ENCODE peak calls at places on chromosomes 16 and 17, in four cellular contexts. L is prostate gland, Y is right lobe of liver, G is Peyer's patch. B is an unnamed sample.

GRCh38 chr17:20267459-20267842 is 199.9 kb downstream of the LGALS9B start:
- DNase-seq in L (no peak), Y (no peak), G (no peak), B (peak; percentile 17)

GRCh38 chr17:49901460-49902331 is 53.8 kb upstream of the TAC4 start:
- DNase-seq in L (no peak), Y (no peak), G (no peak), B (no peak)

GRCh38 chr17:79992657-79993389 is 42.8 kb downstream of the TBC1D16 start:
- DNase-seq in L (no peak), Y (no peak), G (no peak), B (peak; percentile 47)

GRCh38 chr17:72357764-72358365 is 237.0 kb downstream of the SOX9 start:
- DNase-seq in L (no peak), Y (no peak), G (no peak), B (no peak)

GRCh38 chr17:80441133-80441578 is 26.2 kb downstream of the ENDOV start:
- DNase-seq in L (no peak), Y (no peak), G (no peak), B (no peak)

GRCh38 chr17:83012873-83013778 is 66.3 kb upstream of the METRNL start:
- DNase-seq in L (no peak), Y (no peak), G (no peak), B (no peak)

GRCh38 chr17:65219124-65219523 is 82.0 kb downstream of the RGS9 start:
- DNase-seq in L (no peak), Y (no peak), G (no peak), B (no peak)

GRCh38 chr17:1485311-1485747 is 7.2 kb downstream of the MYO1C start:
- DNase-seq in L (no peak), Y (peak; percentile 56), G (peak; percentile 74), B (peak; percentile 64)

GRCh38 chr16:11064846-11065245 is 120.5 kb downstream of the CLEC16A start:
- DNase-seq in L (no peak), Y (no peak), G (peak; percentile 19), B (no peak)

GRCh38 chr17:49361129-49361901 is 735 bp downstream of the ZNF652 start:
- DNase-seq in L (peak; percentile 36), Y (peak; percentile 49), G (peak; percentile 94), B (peak; percentile 21)

GRCh38 chr16:85863384-85863774 is 35.6 kb upstream of the IRF8 start:
- DNase-seq in L (no peak), Y (no peak), G (no peak), B (no peak)

GRCh38 chr17:12719948-12720347 is 54.3 kb downstream of the MYOCD start:
- DNase-seq in L (no peak), Y (no peak), G (no peak), B (no peak)

GRCh38 chr17:51298508-51299371 is 38.4 kb downstream of the UTP18 start:
- DNase-seq in L (no peak), Y (no peak), G (no peak), B (no peak)

GRCh38 chr16:3065069-3065741 is at the start of gene IL32:
- DNase-seq in L (no peak), Y (peak; percentile 87), G (peak; percentile 91), B (peak; percentile 78)

GRCh38 chr16:13139661-13140241 is 238.4 kb downstream of the SHISA9 start:
- DNase-seq in L (no peak), Y (no peak), G (no peak), B (no peak)

GRCh38 chr17:43219001-43219400 is 7.3 kb downstream of the TMEM106A start:
- DNase-seq in L (no peak), Y (no peak), G (no peak), B (no peak)

GRCh38 chr16:11058820-11059219 is 114.5 kb downstream of the CLEC16A start:
- DNase-seq in L (no peak), Y (no peak), G (peak; percentile 31), B (no peak)

GRCh38 chr16:54324716-54325115 is 38.1 kb upstream of the IRX3 start:
- DNase-seq in L (no peak), Y (no peak), G (no peak), B (no peak)

GRCh38 chr17:29004081-29004692 is 1.6 kb downstream of the SEZ6 start:
- DNase-seq in L (no peak), Y (no peak), G (no peak), B (no peak)

GRCh38 chr16:52581530-52581929 is 34.6 kb upstream of the TOX3 start:
- DNase-seq in L (no peak), Y (no peak), G (no peak), B (no peak)

GRCh38 chr17:18184143-18185007 is 747 bp downstream of the ALKBH5 start:
- DNase-seq in L (peak; percentile 27), Y (peak; percentile 61), G (peak; percentile 82), B (peak; percentile 72)

GRCh38 chr16:8686031-8686621 is 11.7 kb downstream of the ABAT start:
- DNase-seq in L (peak; percentile 37), Y (peak; percentile 42), G (no peak), B (no peak)

GRCh38 chr17:3852561-3852960 is 6.5 kb upstream of the NCBP3 start:
- DNase-seq in L (no peak), Y (no peak), G (no peak), B (no peak)

GRCh38 chr16:12675852-12676251 is 127.8 kb downstream of the CPPED1 start:
- DNase-seq in L (no peak), Y (no peak), G (no peak), B (no peak)

GRCh38 chr17:77096570-77097214 is 44.1 kb upstream of the SEC14L1 start:
- DNase-seq in L (peak; percentile 43), Y (no peak), G (no peak), B (peak; percentile 48)

GRCh38 chr16:68289621-68290329 is 21.0 kb downstream of the SLC7A6OS start:
- DNase-seq in L (no peak), Y (no peak), G (peak; percentile 72), B (no peak)

GRCh38 chr16:81817296-81817695 is 38.2 kb downstream of the PLCG2 start:
- DNase-seq in L (no peak), Y (no peak), G (peak; percentile 59), B (no peak)

GRCh38 chr16:7185689-7186088 is 147.0 kb upstream of the RBFOX1 start:
- DNase-seq in L (no peak), Y (no peak), G (no peak), B (no peak)

GRCh38 chr17:19403021-19403420 is 8.0 kb upstream of the RNF112 start:
- DNase-seq in L (no peak), Y (no peak), G (no peak), B (no peak)

GRCh38 chr16:87156195-87156594 is 161.0 kb downstream of the C16orf95 start:
- DNase-seq in L (no peak), Y (no peak), G (no peak), B (no peak)

GRCh38 chr16:87149051-87149450 is 168.1 kb downstream of the C16orf95 start:
- DNase-seq in L (no peak), Y (no peak), G (no peak), B (no peak)

GRCh38 chr16:87150359-87151280 is 166.6 kb downstream of the C16orf95 start:
- DNase-seq in L (no peak), Y (no peak), G (no peak), B (no peak)

GRCh38 chr16:87153326-87153725 is 163.9 kb downstream of the C16orf95 start:
- DNase-seq in L (no peak), Y (no peak), G (no peak), B (no peak)

DNA sequence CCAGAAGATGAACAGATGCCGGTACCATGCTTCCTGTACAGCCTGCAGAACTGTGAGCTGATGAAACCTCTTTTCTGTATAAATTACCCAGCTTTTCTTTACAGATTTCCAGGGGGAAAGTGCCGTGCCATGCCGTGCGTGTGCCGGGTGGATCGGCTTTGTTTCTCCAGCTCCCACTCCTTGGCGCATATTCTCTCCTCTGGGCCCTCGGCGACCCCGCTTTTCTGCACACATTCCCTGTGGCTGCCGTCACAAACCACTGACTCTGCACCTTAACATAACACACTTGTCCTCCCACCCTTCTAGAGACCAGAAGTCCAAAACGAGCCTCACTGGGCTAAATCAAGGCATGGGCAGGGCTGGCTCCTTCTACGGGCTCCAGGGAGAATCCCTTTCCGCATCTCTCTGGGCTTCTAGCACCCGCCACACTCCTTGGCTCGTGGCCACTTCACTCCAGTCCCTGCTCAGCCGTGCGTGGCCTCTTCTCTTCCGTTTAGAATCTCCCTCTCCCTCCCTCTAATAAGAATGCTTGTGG is 164.9 kb downstream of the C16orf95 start:
- DNase-seq in L (no peak), Y (no peak), G (no peak), B (no peak)
- H3K9me3 ChIP-seq in L (no peaks in the 10 kb centered on the region), Y (no peaks in the 10 kb centered on the region), G (no peaks in the 10 kb centered on the region), B (no peaks in the 10 kb centered on the region)

DNA sequence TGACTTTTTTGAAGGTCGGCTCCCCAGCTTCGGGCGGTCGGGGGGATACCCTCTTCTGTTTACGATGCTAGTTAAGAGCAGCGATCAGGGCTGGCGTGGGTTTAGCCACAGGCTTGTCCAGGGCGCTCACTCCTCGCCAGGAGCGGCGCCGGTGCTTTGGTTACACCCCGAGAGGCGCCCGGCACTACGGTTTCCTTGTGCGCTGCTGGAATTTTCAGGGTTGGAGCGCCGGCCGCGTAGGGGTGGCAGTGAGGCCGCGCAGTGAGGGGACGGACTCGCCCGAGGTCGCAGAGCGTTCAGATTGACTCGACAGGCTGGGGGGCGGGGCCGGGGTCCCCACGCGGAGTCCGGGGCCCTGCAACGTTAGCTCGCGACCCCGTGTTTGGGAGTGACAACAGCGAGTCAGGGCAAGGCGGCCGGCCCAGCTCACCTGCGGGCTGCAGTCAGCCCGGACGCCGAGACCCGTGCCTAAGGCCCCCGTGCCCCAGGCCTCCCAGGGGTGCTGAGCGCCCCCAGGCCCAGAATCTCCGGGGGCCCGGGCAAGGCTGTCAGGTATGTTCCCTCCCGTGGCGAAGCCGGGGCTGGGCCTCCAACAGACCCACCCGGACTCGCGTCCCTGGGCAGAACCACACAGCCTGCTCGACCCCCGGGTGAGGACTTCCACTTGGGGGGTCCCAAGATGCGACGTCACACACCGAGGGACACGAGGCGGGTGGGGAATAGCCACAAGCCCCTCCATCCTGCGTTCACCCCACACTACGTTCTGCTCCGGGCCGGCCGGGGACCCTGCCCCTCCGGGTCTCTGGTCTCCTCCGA is 1.3 kb upstream of the ACTG1 start:
- DNase-seq in L (peak; percentile 53), Y (peak; percentile 72), G (peak; percentile 78), B (peak; percentile 70)
- TF ChIP-seq POLR2A in L (peak; percentile 7), Y (no peak), G (peak; percentile 45), B (no peak)

DNA sequence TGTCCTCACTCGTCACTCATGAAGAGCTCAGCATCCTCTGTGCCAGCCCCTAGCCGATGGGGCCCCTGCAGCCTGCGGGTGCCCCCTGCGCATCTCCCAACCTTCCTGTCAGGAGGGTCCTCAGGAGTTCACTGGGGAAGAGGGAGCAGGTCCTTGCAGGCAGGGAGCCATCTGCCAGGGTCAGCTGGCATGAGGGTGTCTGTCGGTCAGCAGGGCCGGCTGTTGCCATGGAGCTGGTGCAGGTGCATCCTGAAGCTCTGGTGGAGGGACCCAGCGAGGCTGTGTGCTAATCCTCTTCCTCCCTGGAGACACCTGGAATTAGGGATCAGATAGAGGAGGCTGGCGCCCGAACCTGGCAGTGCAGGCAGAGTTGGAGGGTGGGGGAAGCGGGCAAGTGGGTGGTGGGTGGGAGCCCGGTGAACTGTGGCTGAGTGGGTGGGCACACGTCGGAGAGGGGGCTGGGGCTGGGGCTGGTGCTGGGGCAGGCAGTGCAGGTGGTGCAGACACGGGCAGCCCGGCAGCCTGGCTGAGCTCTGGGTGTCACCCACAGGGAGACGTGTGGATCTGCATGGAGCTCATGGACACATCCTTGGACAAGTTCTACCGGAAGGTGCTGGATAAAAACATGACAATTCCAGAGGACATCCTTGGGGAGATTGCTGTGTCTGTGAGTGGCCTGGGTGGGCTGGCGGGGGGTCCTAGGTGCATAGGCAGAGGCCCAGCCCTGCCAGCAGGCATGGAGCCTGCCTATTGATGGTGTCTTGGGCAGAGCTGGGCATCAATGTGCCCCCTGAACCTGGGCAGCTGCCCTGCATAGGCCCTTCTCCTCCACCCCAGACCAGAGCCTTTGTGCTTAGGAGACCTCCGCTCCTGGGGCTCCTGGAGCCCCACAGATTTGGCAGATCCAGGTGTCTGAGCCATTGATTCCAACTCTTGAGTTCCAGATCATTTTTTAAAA is 17.4 kb downstream of the MAP2K3 start:
- DNase-seq in L (no peak), Y (no peak), G (no peak), B (peak; percentile 23)
- H3K9me3 ChIP-seq in L (no peaks in the 10 kb centered on the region), Y (no peaks in the 10 kb centered on the region), G (no peaks in the 10 kb centered on the region), B (no peaks in the 10 kb centered on the region)

GRCh38 chr17:17088511-17089205 is 46.4 kb downstream of the MPRIP start:
- DNase-seq in L (no peak), Y (no peak), G (peak; percentile 45), B (no peak)
- TF ChIP-seq POLR2A in L (no peak), Y (no peak), G (no peak), B (no peak)